ENCODE peak calls at places on chromosome 22, in eight cellular contexts. S is NCI-H1417; X is smooth muscle cell of the brain vasculature; T is HTR-8/SVneo; A is CD4-positive, CD25-positive, alpha-beta regulatory T cell; Q is NCI-H460; C is KBM-7; G is neuronal stem cell. P is an unnamed sample.
A peak's percentile ranks its signal among the peaks of the same experiment; 100 is the strongest.

GRCh38 chr22:40524392-40525249 is 111.9 kb downstream of the MRTFA start:
- DNase-seq in X (no peak), T (no peak), C (peak; percentile 58), G (no peak), S (peak; percentile 3), Q (no peak), A (no peak), P (no peak)

GRCh38 chr22:47276219-47276843 is 513.9 kb downstream of the TBC1D22A start:
- DNase-seq in G (no peak), X (peak; percentile 40), T (no peak), C (no peak), A (no peak), Q (no peak), S (no peak), P (no peak)

GRCh38 chr22:49768511-49768910 is 59.2 kb downstream of the BRD1 start:
- DNase-seq in X (no peak), G (no peak), Q (no peak), C (no peak), S (no peak), A (no peak), T (no peak), P (no peak)

GRCh38 chr22:45009881-45010531 is at the start of gene PHF21B:
- DNase-seq in X (no peak), G (peak; percentile 86), A (no peak), Q (peak; percentile 8), C (no peak), S (peak; percentile 76), T (peak; percentile 54), P (peak; percentile 60)

GRCh38 chr22:41479671-41480396 is 10.9 kb downstream of the ACO2 start:
- DNase-seq in G (peak; percentile 83), C (no peak), S (peak; percentile 1), A (no peak), Q (no peak), T (no peak), X (peak; percentile 28), P (no peak)

GRCh38 chr22:37229805-37230672 is 14.0 kb downstream of the RAC2 start:
- DNase-seq in C (peak; percentile 72), X (no peak), A (peak; percentile 89), G (no peak), Q (peak; percentile 13), T (no peak), S (no peak), P (no peak)

GRCh38 chr22:17436981-17437410 is 67.7 kb downstream of the CECR2 start:
- DNase-seq in T (no peak), A (no peak), Q (no peak), G (peak; percentile 72), C (no peak), S (no peak), X (no peak), P (no peak)

GRCh38 chr22:32723632-32724031 is 77.9 kb upstream of the TIMP3 start:
- DNase-seq in S (no peak), X (peak; percentile 76), A (peak; percentile 28), Q (no peak), C (peak; percentile 93), G (no peak), T (peak; percentile 68), P (no peak)

GRCh38 chr22:46984751-46985506 is 222.5 kb downstream of the TBC1D22A start:
- DNase-seq in C (no peak), G (no peak), T (peak; percentile 53), X (no peak), S (no peak), A (no peak), Q (no peak), P (peak; percentile 76)

P was measured in NCI-H2081.